ENCODE peak calls at places on chromosomes 13 and 19, in seven cellular contexts. Z is neural progenitor cell, F is fibroblast of pulmonary artery, A is A549, K is fibroblast of the aortic adventitia, C is uterus, Y is pancreas. H is an unnamed sample.

GRCh38 chr13:113856716-113857065 is 7.2 kb downstream of the GAS6 start:
- DNase-seq in Z (no peak), F (peak), A (no peak), K (peak), C (peak), Y (no peak), H (peak)

GRCh38 chr19:4720037-4720700 is 3.5 kb downstream of the DPP9 start:
- DNase-seq in Z (no peak), F (no peak), A (no peak), K (no peak), C (no peak), Y (no peak), H (no peak)

GRCh38 chr19:51124729-51125128 is at the start of gene SIGLEC9:
- DNase-seq in Z (no peak), F (no peak), A (no peak), K (no peak), C (no peak), Y (no peak), H (no peak)

GRCh38 chr13:113470073-113470472 is 16.8 kb upstream of the ADPRHL1 start:
- DNase-seq in Z (no peak), F (no peak), A (no peak), K (no peak), C (no peak), Y (no peak), H (no peak)

GRCh38 chr19:6423499-6424189 is 967 bp downstream of the KHSRP start:
- DNase-seq in Z (peak), F (peak), A (no peak), K (peak), C (peak), Y (no peak), H (peak)

GRCh38 chr13:48304132-48304876 is 753 bp downstream of the RB1 start:
- DNase-seq in Z (peak), F (peak), A (peak), K (peak), C (peak), Y (no peak), H (peak)

GRCh38 chr13:43300817-43301216 is 277.4 kb downstream of the DNAJC15 start:
- DNase-seq in Z (no peak), F (peak), A (no peak), K (peak), C (no peak), Y (no peak), H (peak)

GRCh38 chr19:11261431-11261901 is 858 bp downstream of the DOCK6 start:
- DNase-seq in Z (peak), F (no peak), A (no peak), K (no peak), C (peak), Y (no peak), H (no peak)

GRCh38 chr13:38980628-38981078 is 10.0 kb downstream of the STOML3 start:
- DNase-seq in Z (peak), F (no peak), A (no peak), K (peak), C (no peak), Y (no peak), H (no peak)

GRCh38 chr13:29449726-29450125 is 145.8 kb downstream of the SLC7A1 start:
- DNase-seq in Z (no peak), F (no peak), A (no peak), K (no peak), C (no peak), Y (no peak), H (no peak)

GRCh38 chr13:76570485-76570884 is 315.7 kb downstream of the KCTD12 start:
- DNase-seq in Z (no peak), F (no peak), A (no peak), K (no peak), C (no peak), Y (no peak), H (no peak)

GRCh38 chr13:85260896-85261295 is 538.3 kb downstream of the SLITRK6 start:
- DNase-seq in Z (no peak), F (no peak), A (no peak), K (no peak), C (no peak), Y (no peak), H (no peak)

GRCh38 chr13:28624707-28625432 is 34.1 kb upstream of the POMP start:
- DNase-seq in Z (no peak), F (no peak), A (no peak), K (no peak), C (no peak), Y (no peak), H (no peak)

GRCh38 chr13:104253063-104253680 is 1187.0 kb upstream of the SLC10A2 start:
- DNase-seq in Z (no peak), F (peak), A (no peak), K (no peak), C (no peak), Y (no peak), H (peak)

GRCh38 chr19:29831041-29831548 is 19.3 kb downstream of the CCNE1 start:
- DNase-seq in Z (no peak), F (no peak), A (peak), K (no peak), C (no peak), Y (no peak), H (no peak)
- H3K4me3 ChIP-seq in Z (no peak), F (no peak), A (no peak), K (no peak), C (no peak), Y (no peak), H (no peak)

DNA sequence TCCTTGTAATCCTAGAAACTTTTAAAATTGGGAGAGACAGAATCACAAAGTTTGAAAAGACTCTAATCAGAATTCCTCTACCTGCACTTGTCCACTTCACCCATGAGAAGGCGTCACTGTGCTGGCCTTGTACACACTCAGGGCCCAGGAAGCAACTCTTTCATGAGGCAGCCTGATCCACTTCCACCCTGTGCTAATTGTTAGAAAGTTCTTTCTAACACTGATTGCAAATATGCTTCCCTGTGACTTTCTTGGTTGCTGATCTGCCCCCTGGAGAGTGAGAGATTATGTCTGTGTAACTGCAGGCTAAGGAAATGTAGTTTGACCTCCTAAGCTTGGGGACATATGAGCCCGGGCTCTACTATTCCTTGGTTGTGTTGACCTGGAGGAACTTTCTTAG is 494.6 kb downstream of the MYO16 start:
- DNase-seq in Z (peak), F (no peak), A (no peak), K (no peak), C (no peak), Y (no peak), H (no peak)
- TF ChIP-seq CTCF in Z (peak), F (no peak), A (no peak), K (no peak), C (no peak), Y (no peak), H (no peak)

GRCh38 chr19:2312819-2313501 is 5.0 kb upstream of the LINGO3 start:
- DNase-seq in Z (no peak), F (no peak), A (no peak), K (no peak), C (no peak), Y (no peak), H (no peak)

GRCh38 chr19:2315121-2315817 is 7.3 kb upstream of the LINGO3 start:
- DNase-seq in Z (no peak), F (no peak), A (no peak), K (no peak), C (no peak), Y (no peak), H (no peak)

GRCh38 chr19:2317300-2317699 is 9.3 kb upstream of the LINGO3 start:
- DNase-seq in Z (no peak), F (no peak), A (no peak), K (no peak), C (no peak), Y (no peak), H (no peak)

GRCh38 chr19:2317756-2318155 is 9.8 kb upstream of the LINGO3 start:
- DNase-seq in Z (no peak), F (no peak), A (no peak), K (no peak), C (no peak), Y (no peak), H (no peak)

GRCh38 chr19:2315818-2316353 is 7.9 kb upstream of the LINGO3 start:
- DNase-seq in Z (peak), F (peak), A (peak), K (peak), C (no peak), Y (no peak), H (peak)
- H3K4me3 ChIP-seq in Z (no peak), F (no peak), A (no peak), K (no peak), C (no peak), Y (no peak), H (no peak)

GRCh38 chr13:61010358-61010757 is 405.3 kb downstream of the PCDH20 start:
- DNase-seq in Z (no peak), F (no peak), A (no peak), K (no peak), C (no peak), Y (no peak), H (no peak)
- TF ChIP-seq CTCF in Z (no peak), F (no peak), A (no peak), K (no peak), C (no peak), Y (no peak), H (no peak)